ENCODE peak calls at places on chromosomes 13 and 19, in five cellular contexts. K is activated T-cell treated with anti-CD3 and anti-CD28 coated beads, Interleukin-2, amount 50 U/mL, for 24 hours; G is heart right ventricle; F is stimulated activated CD4-positive, alpha-beta T cell treated with anti-CD3 and anti-CD28 coated beads, TNF-alpha, amount 100 ng/mL, for 4 hours; Z is activated T-helper 2 cell treated with anti-CD3 and anti-CD28 coated beads, Interferon-gamma antibody, Interleukin-2, Interleukin-4, amounts not matched to agents 10 μg/mL and 5 μg/mL and 100 μg/mL, durations not matched to agents 14 hours and 24 hours and 36 hours. O is an unnamed sample.

GRCh38 chr19:6761053-6761676 is 6.1 kb downstream of the SH2D3A start:
- DNase-seq in K (no peak), G (no peak), F (no peak), Z (no peak), O (no peak)

GRCh38 chr19:48997972-48998371 is 4.3 kb downstream of the RUVBL2 start:
- DNase-seq in K (peak), G (no peak), F (no peak), Z (peak), O (no peak)

GRCh38 chr13:77620138-77620537 is 77.3 kb upstream of the SLAIN1 start:
- DNase-seq in K (no peak), G (no peak), F (no peak), Z (no peak), O (no peak)

GRCh38 chr19:43765109-43765876 is 10.5 kb upstream of the SMG9 start:
- DNase-seq in K (peak), G (peak), F (no peak), Z (peak), O (peak)

GRCh38 chr19:42111811-42112210 is 20.4 kb downstream of the POU2F2 start:
- DNase-seq in K (no peak), G (no peak), F (no peak), Z (no peak), O (no peak)

GRCh38 chr13:44148159-44148929 is 225.3 kb upstream of the SERP2 start:
- DNase-seq in K (no peak), G (no peak), F (no peak), Z (no peak), O (no peak)

GRCh38 chr13:105579821-105580707 is 955.4 kb downstream of the EFNB2 start:
- DNase-seq in K (no peak), G (no peak), F (no peak), Z (no peak), O (no peak)

GRCh38 chr13:28704282-28704681 is 14.5 kb downstream of the SLC46A3 start:
- DNase-seq in K (no peak), G (no peak), F (no peak), Z (no peak), O (no peak)

GRCh38 chr19:2462635-2463421 is 6.1 kb upstream of the LMNB2 start:
- DNase-seq in K (no peak), G (peak), F (no peak), Z (no peak), O (no peak)

GRCh38 chr13:75368167-75368566 is 113.8 kb downstream of the TBC1D4 start:
- DNase-seq in K (no peak), G (no peak), F (no peak), Z (no peak), O (no peak)

GRCh38 chr13:20441879-20442278 is 83.8 kb downstream of the CRYL1 start:
- DNase-seq in K (no peak), G (no peak), F (no peak), Z (no peak), O (no peak)

GRCh38 chr13:49112782-49113525 is 107.2 kb upstream of the MLNR start:
- DNase-seq in K (no peak), G (no peak), F (no peak), Z (no peak), O (no peak)

GRCh38 chr13:67829641-67830040 is 599.5 kb upstream of the PCDH9 start:
- DNase-seq in K (no peak), G (no peak), F (no peak), Z (no peak), O (no peak)

GRCh38 chr19:41657157-41657556 is 30.3 kb upstream of the CEACAM4 start:
- DNase-seq in K (no peak), G (no peak), F (no peak), Z (no peak), O (no peak)

GRCh38 chr19:52896431-52897148 is 845 bp downstream of the ZNF320 start:
- DNase-seq in K (no peak), G (peak), F (no peak), Z (no peak), O (no peak)

GRCh38 chr19:2724148-2724557 is 3.0 kb upstream of the DIRAS1 start:
- DNase-seq in K (no peak), G (no peak), F (no peak), Z (no peak), O (no peak)

GRCh38 chr13:102974574-102975195 is 91.5 kb downstream of the SLC10A2 start:
- DNase-seq in K (no peak), G (no peak), F (no peak), Z (no peak), O (no peak)

GRCh38 chr13:113581871-113582270 is 2.7 kb upstream of the TFDP1 start:
- DNase-seq in K (no peak), G (no peak), F (no peak), Z (no peak), O (no peak)

GRCh38 chr19:9793051-9793591 is 24.6 kb upstream of the ZNF846 start:
- DNase-seq in K (no peak), G (peak), F (peak), Z (no peak), O (peak)

GRCh38 chr13:31204592-31204991 is 4.8 kb downstream of the B3GLCT start:
- DNase-seq in K (no peak), G (no peak), F (no peak), Z (no peak), O (no peak)

GRCh38 chr13:89361909-89362308 is 1690.7 kb downstream of the SLITRK5 start:
- DNase-seq in K (no peak), G (no peak), F (no peak), Z (no peak), O (no peak)

GRCh38 chr13:79196366-79196765 is 209.7 kb downstream of the RBM26 start:
- DNase-seq in K (no peak), G (no peak), F (no peak), Z (no peak), O (no peak)

GRCh38 chr19:44582581-44583265 is 30.6 kb upstream of the IGSF23 start:
- DNase-seq in K (peak), G (peak), F (no peak), Z (no peak), O (no peak)

GRCh38 chr13:114059946-114060860 is 72.2 kb downstream of the RASA3 start:
- DNase-seq in K (no peak), G (peak), F (no peak), Z (no peak), O (no peak)

GRCh38 chr19:19262190-19263057 is 10.7 kb downstream of the TM6SF2 start:
- DNase-seq in K (no peak), G (no peak), F (no peak), Z (no peak), O (no peak)